ENCODE peak calls at places on chromosomes 7 and 10, in eight cellular contexts. T is stomach; H is mammary epithelial cell; O is GM23248; N is bronchial epithelial cell; Z is cardiac fibroblast; X is CD8-positive, alpha-beta T cell; Q is CD4-positive, CD25-positive, alpha-beta regulatory T cell. D is an unnamed sample.

GRCh38 chr7:43248961-43249807 is 136.7 kb downstream of the HECW1 start:
- DNase-seq in O (peak; percentile 91), H (no peak), N (peak; percentile 37), X (no peak), Z (peak; percentile 17), T (peak; percentile 50), Q (no peak), D (no peak)

GRCh38 chr10:47403401-47404318 is 19.6 kb upstream of the ZNF488 start:
- DNase-seq in X (no peak), O (no peak), Q (no peak), N (no peak), Z (peak; percentile 42), H (no peak), T (no peak), D (no peak)

GRCh38 chr7:103951311-103951710 is 38.1 kb downstream of the RELN start:
- DNase-seq in X (no peak), N (no peak), Q (no peak), O (no peak), H (no peak), T (no peak), Z (no peak), D (no peak)

GRCh38 chr7:50869108-50869716 is 86.5 kb upstream of the GRB10 start:
- DNase-seq in N (peak; percentile 89), X (no peak), Z (peak; percentile 83), H (peak; percentile 82), T (no peak), O (peak; percentile 92), Q (no peak), D (no peak)

GRCh38 chr7:104548861-104549260 is 220.5 kb downstream of the LHFPL3 start:
- DNase-seq in H (no peak), N (peak; percentile 4), O (no peak), Z (no peak), X (no peak), T (no peak), Q (no peak), D (no peak)

GRCh38 chr10:131176907-131177306 is 134.6 kb downstream of the TCERG1L start:
- DNase-seq in Z (no peak), N (no peak), X (no peak), O (no peak), Q (no peak), H (no peak), T (no peak), D (peak; percentile 16)

GRCh38 chr7:130951303-130951975 is 217.4 kb upstream of the KLF14 start:
- DNase-seq in T (no peak), N (no peak), H (no peak), X (no peak), O (no peak), Q (peak; percentile 59), Z (no peak), D (no peak)

GRCh38 chr7:71824356-71824755 is 587.8 kb downstream of the CALN1 start:
- DNase-seq in X (no peak), Q (no peak), H (no peak), O (peak; percentile 1), Z (no peak), N (no peak), T (no peak), D (no peak)

GRCh38 chr10:88332526-88333265 is 250.4 kb downstream of the RNLS start:
- DNase-seq in N (no peak), Z (no peak), Q (no peak), T (no peak), O (no peak), X (no peak), H (no peak), D (no peak)

GRCh38 chr10:58930497-58930896 is 245.9 kb upstream of the PHYHIPL start:
- DNase-seq in Q (no peak), O (peak; percentile 73), Z (no peak), H (no peak), N (peak; percentile 27), X (no peak), T (no peak), D (no peak)

GRCh38 chr10:4670737-4671136 is 155.3 kb upstream of the AKR1E2 start:
- DNase-seq in H (peak; percentile 86), Z (peak; percentile 61), N (peak; percentile 85), X (no peak), O (peak; percentile 80), T (no peak), Q (no peak), D (no peak)

GRCh38 chr7:32298403-32299132 is 191.6 kb downstream of the LSM5 start:
- DNase-seq in O (peak; percentile 7), T (no peak), N (no peak), X (no peak), Q (no peak), Z (no peak), H (peak; percentile 20), D (no peak)

GRCh38 chr10:17974505-17974904 is 22.8 kb downstream of the SLC39A12 start:
- DNase-seq in O (no peak), N (no peak), X (no peak), T (no peak), H (no peak), Z (no peak), Q (no peak), D (no peak)

GRCh38 chr10:52215745-52216361 is 98.2 kb upstream of the DKK1 start:
- DNase-seq in O (peak; percentile 75), N (peak; percentile 70), X (no peak), Q (peak; percentile 5), Z (peak; percentile 82), H (peak; percentile 57), T (peak; percentile 43), D (no peak)

GRCh38 chr10:18402766-18403346 is 248.5 kb downstream of the NSUN6 start:
- DNase-seq in Q (no peak), H (no peak), N (no peak), X (no peak), O (peak; percentile 36), Z (no peak), T (no peak), D (no peak)

GRCh38 chr7:125661677-125662076 is 732.1 kb upstream of the POT1 start:
- DNase-seq in O (no peak), Z (no peak), X (no peak), H (no peak), T (no peak), N (no peak), Q (no peak), D (no peak)

GRCh38 chr10:87817291-87817872 is 644 bp downstream of the ATAD1 start:
- DNase-seq in H (no peak), N (peak; percentile 30), Z (no peak), Q (no peak), T (no peak), X (no peak), O (peak; percentile 33), D (no peak)

GRCh38 chr7:67463983-67464382 is 467.4 kb downstream of the TYW1 start:
- DNase-seq in N (no peak), Q (no peak), Z (no peak), T (no peak), H (no peak), O (no peak), X (no peak), D (no peak)

GRCh38 chr10:48439031-48439430 is 132.6 kb downstream of the MAPK8 start:
- DNase-seq in H (peak; percentile 24), X (no peak), N (peak; percentile 69), Z (peak; percentile 55), Q (no peak), O (peak; percentile 79), T (no peak), D (no peak)

GRCh38 chr7:111855842-111856227 is 293.5 kb upstream of the IMMP2L start:
- DNase-seq in N (peak; percentile 36), Z (peak; percentile 63), X (no peak), T (no peak), Q (no peak), H (no peak), O (peak; percentile 13), D (no peak)

GRCh38 chr10:3573498-3573897 is 211.5 kb downstream of the KLF6 start:
- DNase-seq in O (no peak), Q (no peak), Z (no peak), T (no peak), X (no peak), H (no peak), N (no peak), D (no peak)

GRCh38 chr10:2380218-2380617 is 642.9 kb upstream of the ADARB2 start:
- DNase-seq in Q (no peak), T (no peak), O (no peak), Z (no peak), N (no peak), H (no peak), X (no peak), D (no peak)

DNA sequence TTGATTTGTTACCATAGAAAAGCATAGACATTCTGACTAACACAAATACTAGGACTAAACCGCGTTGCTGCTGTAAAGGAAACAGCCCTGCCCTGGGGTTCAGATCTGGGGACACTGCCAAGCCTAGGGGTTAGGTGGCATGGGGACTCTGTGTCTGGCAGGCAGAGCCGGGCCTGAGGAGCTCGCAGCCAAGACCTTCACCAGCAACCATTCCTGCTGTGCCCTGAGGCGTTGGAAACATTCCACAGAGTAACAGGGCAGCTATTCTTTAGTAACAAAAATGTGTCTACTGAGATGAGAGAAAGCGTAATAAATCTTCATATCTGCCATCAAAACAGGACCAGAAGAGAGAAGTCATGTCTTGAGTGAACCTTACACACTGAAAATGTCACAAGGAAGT is 280.6 kb downstream of the POM121L12 start:
- DNase-seq in Z (no peak), O (no peak), T (no peak), X (no peak), N (no peak), Q (no peak), H (no peak), D (no peak)
- H3K4me3 ChIP-seq in Z (no peak overlapping the region), O (no peak overlapping the region), T (no peak overlapping the region), X (no peak overlapping the region), N (no peak overlapping the region), Q (no peak overlapping the region), H (no peak overlapping the region), D (no peak overlapping the region)

GRCh38 chr10:101063162-101063525 is 1.4 kb downstream of the KAZALD1 start:
- DNase-seq in N (no peak), O (peak; percentile 24), Q (no peak), H (no peak), X (no peak), Z (no peak), T (no peak), D (no peak)
- H3K4me3 ChIP-seq in N (no peak overlapping the region), O (peak overlapping the region; percentile 97), Q (no peak overlapping the region), H (no peak overlapping the region), X (no peak overlapping the region), Z (peak overlapping the region; percentile 25), T (peak overlapping the region; percentile 63), D (peak overlapping the region; percentile 83)

DNA sequence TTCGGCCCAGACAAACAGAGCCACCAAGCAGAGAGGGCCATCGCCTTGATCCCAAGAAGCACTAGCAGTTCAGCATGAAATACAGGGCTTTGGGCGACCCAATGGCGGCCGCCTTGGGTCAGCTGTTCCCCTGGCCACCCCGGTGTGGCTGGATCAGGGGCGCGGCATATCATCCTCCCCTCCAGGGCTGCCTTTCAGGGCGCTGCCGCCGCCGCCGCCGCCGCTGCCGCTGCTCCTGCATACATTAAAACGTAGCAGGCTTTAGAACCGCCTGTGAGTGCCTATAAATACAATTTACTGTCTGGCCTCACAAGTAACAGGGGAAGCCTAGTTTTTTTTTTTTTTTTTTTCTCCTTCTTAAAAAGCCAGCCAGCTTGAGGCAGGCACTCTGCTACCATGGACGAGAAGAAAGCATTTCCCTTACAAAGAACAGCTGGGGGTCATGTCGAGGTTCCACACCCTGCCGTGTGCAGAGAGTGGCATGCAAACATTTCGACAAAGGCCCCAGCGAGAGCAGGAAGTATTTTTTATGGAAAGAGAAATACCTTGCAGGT is 57.7 kb upstream of the EFCAB10 start:
- DNase-seq in O (no peak), H (no peak), Q (no peak), X (no peak), Z (no peak), T (peak; percentile 60), N (peak; percentile 29), D (no peak)
- H3K4me3 ChIP-seq in O (no peak overlapping the region), H (no peak overlapping the region), Q (no peak overlapping the region), X (no peak overlapping the region), Z (no peak overlapping the region), T (no peak overlapping the region), N (no peak overlapping the region), D (no peak overlapping the region)

GRCh38 chr10:117544729-117545140 is 2.2 kb downstream of the EMX2 start:
- DNase-seq in Q (no peak), N (no peak), Z (no peak), T (no peak), X (no peak), H (no peak), O (peak; percentile 57), D (peak; percentile 63)
- H3K4me3 ChIP-seq in Q (no peak overlapping the region), N (no peak overlapping the region), Z (peak overlapping the region; percentile 19), T (peak overlapping the region; percentile 36), X (no peak overlapping the region), H (no peak overlapping the region), O (peak overlapping the region; percentile 95), D (peak overlapping the region; percentile 63)

D was measured in coronary artery.